ENCODE peak calls at places on chromosomes 3 and 15, in six cellular contexts. One of them, this sample, is unnamed.

GRCh38 chr15:91456251-91456718 is 356.2 kb downstream of the SV2B start:
- DNase-seq in SK-MEL-5: no peak
- DNase-seq in endodermal cell: no peak
- DNase-seq in NCI-H2029: no peak
- DNase-seq in testis: no peak
- DNase-seq in hippocampal formation: no peak
- DNase-seq in this sample: no peak

GRCh38 chr3:21174461-21174860 is 576.5 kb downstream of the ZNF385D start:
- DNase-seq in SK-MEL-5: no peak
- DNase-seq in endodermal cell: no peak
- DNase-seq in NCI-H2029: no peak
- DNase-seq in testis: no peak
- DNase-seq in hippocampal formation: no peak
- DNase-seq in this sample: no peak

GRCh38 chr3:12303532-12303931 is 14.7 kb downstream of the PPARG start:
- DNase-seq in SK-MEL-5: no peak
- DNase-seq in endodermal cell: no peak
- DNase-seq in NCI-H2029: no peak
- DNase-seq in testis: no peak
- DNase-seq in hippocampal formation: no peak
- DNase-seq in this sample: no peak

GRCh38 chr3:98733055-98733777 is 29.9 kb upstream of the ST3GAL6 start:
- DNase-seq in SK-MEL-5: no peak
- DNase-seq in endodermal cell: no peak
- DNase-seq in NCI-H2029: no peak
- DNase-seq in testis: peak
- DNase-seq in hippocampal formation: peak
- DNase-seq in this sample: peak

GRCh38 chr15:100759698-100760356 is 119.8 kb upstream of the ALDH1A3 start:
- DNase-seq in SK-MEL-5: no peak
- DNase-seq in endodermal cell: peak
- DNase-seq in NCI-H2029: no peak
- DNase-seq in testis: no peak
- DNase-seq in hippocampal formation: no peak
- DNase-seq in this sample: no peak

GRCh38 chr3:172454180-172454579 is 5.9 kb upstream of the GHSR start:
- DNase-seq in SK-MEL-5: no peak
- DNase-seq in endodermal cell: no peak
- DNase-seq in NCI-H2029: no peak
- DNase-seq in testis: no peak
- DNase-seq in hippocampal formation: no peak
- DNase-seq in this sample: no peak

GRCh38 chr3:62088472-62089104 is 284.8 kb downstream of the FEZF2 start:
- DNase-seq in SK-MEL-5: peak
- DNase-seq in endodermal cell: no peak
- DNase-seq in NCI-H2029: no peak
- DNase-seq in testis: no peak
- DNase-seq in hippocampal formation: no peak
- DNase-seq in this sample: no peak

GRCh38 chr3:159472611-159473010 is 516.0 kb upstream of the IL12A start:
- DNase-seq in SK-MEL-5: no peak
- DNase-seq in endodermal cell: no peak
- DNase-seq in NCI-H2029: no peak
- DNase-seq in testis: no peak
- DNase-seq in hippocampal formation: no peak
- DNase-seq in this sample: no peak